ENCODE peak calls at places on chromosomes 6 and 20, in four cellular contexts. One of them, this sample, is unnamed.

GRCh38 chr6:38593419-38593818 is 46.3 kb downstream of the BTBD9 start:
- DNase-seq in nephron progenitor cell: no peak
- DNase-seq in stimulated activated CD4-positive, alpha-beta T cell treated with anti-CD3 and anti-CD28 coated beads, Interleukin-1b, Interleukin-23, amount 100 ng/mL, for 24 hours: no peak
- DNase-seq in NCI-H1092 treated with DMSO at 0.1 percent for 48 hours: no peak
- DNase-seq in this sample: no peak

GRCh38 chr6:80547827-80548226 is 441.4 kb downstream of the BCKDHB start:
- DNase-seq in nephron progenitor cell: no peak
- DNase-seq in stimulated activated CD4-positive, alpha-beta T cell treated with anti-CD3 and anti-CD28 coated beads, Interleukin-1b, Interleukin-23, amount 100 ng/mL, for 24 hours: no peak
- DNase-seq in NCI-H1092 treated with DMSO at 0.1 percent for 48 hours: no peak
- DNase-seq in this sample: no peak

GRCh38 chr6:113774122-113774835 is 82.9 kb upstream of the MARCKS start:
- DNase-seq in nephron progenitor cell: no peak
- DNase-seq in stimulated activated CD4-positive, alpha-beta T cell treated with anti-CD3 and anti-CD28 coated beads, Interleukin-1b, Interleukin-23, amount 100 ng/mL, for 24 hours: no peak
- DNase-seq in NCI-H1092 treated with DMSO at 0.1 percent for 48 hours: no peak
- DNase-seq in this sample: no peak

GRCh38 chr6:15621203-15622044 is 41.4 kb downstream of the DTNBP1 start:
- DNase-seq in nephron progenitor cell: peak
- DNase-seq in stimulated activated CD4-positive, alpha-beta T cell treated with anti-CD3 and anti-CD28 coated beads, Interleukin-1b, Interleukin-23, amount 100 ng/mL, for 24 hours: no peak
- DNase-seq in NCI-H1092 treated with DMSO at 0.1 percent for 48 hours: no peak
- DNase-seq in this sample: peak

GRCh38 chr6:96725276-96725675 is 112.0 kb downstream of the GPR63 start:
- DNase-seq in nephron progenitor cell: no peak
- DNase-seq in stimulated activated CD4-positive, alpha-beta T cell treated with anti-CD3 and anti-CD28 coated beads, Interleukin-1b, Interleukin-23, amount 100 ng/mL, for 24 hours: no peak
- DNase-seq in NCI-H1092 treated with DMSO at 0.1 percent for 48 hours: no peak
- DNase-seq in this sample: no peak

GRCh38 chr6:3337521-3338350 is 79.0 kb downstream of the PSMG4 start:
- DNase-seq in nephron progenitor cell: no peak
- DNase-seq in stimulated activated CD4-positive, alpha-beta T cell treated with anti-CD3 and anti-CD28 coated beads, Interleukin-1b, Interleukin-23, amount 100 ng/mL, for 24 hours: no peak
- DNase-seq in NCI-H1092 treated with DMSO at 0.1 percent for 48 hours: no peak
- DNase-seq in this sample: no peak

GRCh38 chr6:132764370-132764769 is 6.7 kb upstream of the VNN2 start:
- DNase-seq in nephron progenitor cell: peak
- DNase-seq in stimulated activated CD4-positive, alpha-beta T cell treated with anti-CD3 and anti-CD28 coated beads, Interleukin-1b, Interleukin-23, amount 100 ng/mL, for 24 hours: no peak
- DNase-seq in NCI-H1092 treated with DMSO at 0.1 percent for 48 hours: no peak
- DNase-seq in this sample: no peak

GRCh38 chr20:37902504-37903313 is at the start of gene VSTM2L:
- DNase-seq in nephron progenitor cell: peak
- DNase-seq in stimulated activated CD4-positive, alpha-beta T cell treated with anti-CD3 and anti-CD28 coated beads, Interleukin-1b, Interleukin-23, amount 100 ng/mL, for 24 hours: no peak
- DNase-seq in NCI-H1092 treated with DMSO at 0.1 percent for 48 hours: no peak
- DNase-seq in this sample: no peak

GRCh38 chr6:138862491-138862890 is 66.6 kb downstream of the ECT2L start:
- DNase-seq in nephron progenitor cell: no peak
- DNase-seq in stimulated activated CD4-positive, alpha-beta T cell treated with anti-CD3 and anti-CD28 coated beads, Interleukin-1b, Interleukin-23, amount 100 ng/mL, for 24 hours: no peak
- DNase-seq in NCI-H1092 treated with DMSO at 0.1 percent for 48 hours: no peak
- DNase-seq in this sample: no peak

GRCh38 chr6:20038805-20039204 is 173.5 kb downstream of the MBOAT1 start:
- DNase-seq in nephron progenitor cell: no peak
- DNase-seq in stimulated activated CD4-positive, alpha-beta T cell treated with anti-CD3 and anti-CD28 coated beads, Interleukin-1b, Interleukin-23, amount 100 ng/mL, for 24 hours: no peak
- DNase-seq in NCI-H1092 treated with DMSO at 0.1 percent for 48 hours: no peak
- DNase-seq in this sample: no peak

GRCh38 chr6:128327890-128328289 is 192.5 kb downstream of the PTPRK start:
- DNase-seq in nephron progenitor cell: no peak
- DNase-seq in stimulated activated CD4-positive, alpha-beta T cell treated with anti-CD3 and anti-CD28 coated beads, Interleukin-1b, Interleukin-23, amount 100 ng/mL, for 24 hours: no peak
- DNase-seq in NCI-H1092 treated with DMSO at 0.1 percent for 48 hours: no peak
- DNase-seq in this sample: no peak

GRCh38 chr6:87628881-87629280 is 38.9 kb downstream of the ORC3 start:
- DNase-seq in nephron progenitor cell: no peak
- DNase-seq in stimulated activated CD4-positive, alpha-beta T cell treated with anti-CD3 and anti-CD28 coated beads, Interleukin-1b, Interleukin-23, amount 100 ng/mL, for 24 hours: no peak
- DNase-seq in NCI-H1092 treated with DMSO at 0.1 percent for 48 hours: no peak
- DNase-seq in this sample: no peak

GRCh38 chr6:40727272-40727671 is 140.1 kb upstream of the LRFN2 start:
- DNase-seq in nephron progenitor cell: no peak
- DNase-seq in stimulated activated CD4-positive, alpha-beta T cell treated with anti-CD3 and anti-CD28 coated beads, Interleukin-1b, Interleukin-23, amount 100 ng/mL, for 24 hours: no peak
- DNase-seq in NCI-H1092 treated with DMSO at 0.1 percent for 48 hours: no peak
- DNase-seq in this sample: no peak

GRCh38 chr6:149224399-149224798 is 93.1 kb upstream of the TAB2 start:
- DNase-seq in nephron progenitor cell: no peak
- DNase-seq in stimulated activated CD4-positive, alpha-beta T cell treated with anti-CD3 and anti-CD28 coated beads, Interleukin-1b, Interleukin-23, amount 100 ng/mL, for 24 hours: no peak
- DNase-seq in NCI-H1092 treated with DMSO at 0.1 percent for 48 hours: no peak
- DNase-seq in this sample: no peak

GRCh38 chr20:47075263-47075662 is 180.6 kb downstream of the EYA2 start:
- DNase-seq in nephron progenitor cell: no peak
- DNase-seq in stimulated activated CD4-positive, alpha-beta T cell treated with anti-CD3 and anti-CD28 coated beads, Interleukin-1b, Interleukin-23, amount 100 ng/mL, for 24 hours: no peak
- DNase-seq in NCI-H1092 treated with DMSO at 0.1 percent for 48 hours: no peak
- DNase-seq in this sample: no peak

GRCh38 chr20:50982372-50982771 is 23.8 kb downstream of the MOCS3 start:
- DNase-seq in nephron progenitor cell: no peak
- DNase-seq in stimulated activated CD4-positive, alpha-beta T cell treated with anti-CD3 and anti-CD28 coated beads, Interleukin-1b, Interleukin-23, amount 100 ng/mL, for 24 hours: no peak
- DNase-seq in NCI-H1092 treated with DMSO at 0.1 percent for 48 hours: no peak
- DNase-seq in this sample: no peak

GRCh38 chr6:4644962-4645361 is 131.2 kb upstream of the CDYL start:
- DNase-seq in nephron progenitor cell: no peak
- DNase-seq in stimulated activated CD4-positive, alpha-beta T cell treated with anti-CD3 and anti-CD28 coated beads, Interleukin-1b, Interleukin-23, amount 100 ng/mL, for 24 hours: no peak
- DNase-seq in NCI-H1092 treated with DMSO at 0.1 percent for 48 hours: no peak
- DNase-seq in this sample: no peak

GRCh38 chr6:156657311-156657710 is 119.9 kb upstream of the ARID1B start:
- DNase-seq in nephron progenitor cell: no peak
- DNase-seq in stimulated activated CD4-positive, alpha-beta T cell treated with anti-CD3 and anti-CD28 coated beads, Interleukin-1b, Interleukin-23, amount 100 ng/mL, for 24 hours: no peak
- DNase-seq in NCI-H1092 treated with DMSO at 0.1 percent for 48 hours: no peak
- DNase-seq in this sample: no peak

GRCh38 chr6:93337772-93338394 is 81.5 kb downstream of the EPHA7 start:
- DNase-seq in nephron progenitor cell: no peak
- DNase-seq in stimulated activated CD4-positive, alpha-beta T cell treated with anti-CD3 and anti-CD28 coated beads, Interleukin-1b, Interleukin-23, amount 100 ng/mL, for 24 hours: no peak
- DNase-seq in NCI-H1092 treated with DMSO at 0.1 percent for 48 hours: no peak
- DNase-seq in this sample: no peak

GRCh38 chr6:21158873-21159272 is 434.7 kb upstream of the SOX4 start:
- DNase-seq in nephron progenitor cell: no peak
- DNase-seq in stimulated activated CD4-positive, alpha-beta T cell treated with anti-CD3 and anti-CD28 coated beads, Interleukin-1b, Interleukin-23, amount 100 ng/mL, for 24 hours: no peak
- DNase-seq in NCI-H1092 treated with DMSO at 0.1 percent for 48 hours: no peak
- DNase-seq in this sample: no peak

GRCh38 chr6:3336066-3336786 is 77.5 kb downstream of the PSMG4 start:
- DNase-seq in nephron progenitor cell: no peak
- DNase-seq in stimulated activated CD4-positive, alpha-beta T cell treated with anti-CD3 and anti-CD28 coated beads, Interleukin-1b, Interleukin-23, amount 100 ng/mL, for 24 hours: no peak
- DNase-seq in NCI-H1092 treated with DMSO at 0.1 percent for 48 hours: no peak
- DNase-seq in this sample: no peak

GRCh38 chr6:105364243-105364642 is 38.6 kb downstream of the PREP start:
- DNase-seq in nephron progenitor cell: no peak
- DNase-seq in stimulated activated CD4-positive, alpha-beta T cell treated with anti-CD3 and anti-CD28 coated beads, Interleukin-1b, Interleukin-23, amount 100 ng/mL, for 24 hours: no peak
- DNase-seq in NCI-H1092 treated with DMSO at 0.1 percent for 48 hours: no peak
- DNase-seq in this sample: no peak

GRCh38 chr6:160355001-160355400 is 6.8 kb downstream of the SLC22A3 start:
- DNase-seq in nephron progenitor cell: no peak
- DNase-seq in stimulated activated CD4-positive, alpha-beta T cell treated with anti-CD3 and anti-CD28 coated beads, Interleukin-1b, Interleukin-23, amount 100 ng/mL, for 24 hours: no peak
- DNase-seq in NCI-H1092 treated with DMSO at 0.1 percent for 48 hours: no peak
- DNase-seq in this sample: no peak

GRCh38 chr6:11204987-11205386 is 27.5 kb downstream of the NEDD9 start:
- DNase-seq in nephron progenitor cell: no peak
- DNase-seq in stimulated activated CD4-positive, alpha-beta T cell treated with anti-CD3 and anti-CD28 coated beads, Interleukin-1b, Interleukin-23, amount 100 ng/mL, for 24 hours: no peak
- DNase-seq in NCI-H1092 treated with DMSO at 0.1 percent for 48 hours: no peak
- DNase-seq in this sample: no peak

GRCh38 chr6:42761287-42762067 is 15.6 kb upstream of the TBCC start:
- DNase-seq in nephron progenitor cell: no peak
- DNase-seq in stimulated activated CD4-positive, alpha-beta T cell treated with anti-CD3 and anti-CD28 coated beads, Interleukin-1b, Interleukin-23, amount 100 ng/mL, for 24 hours: no peak
- DNase-seq in NCI-H1092 treated with DMSO at 0.1 percent for 48 hours: no peak
- DNase-seq in this sample: no peak

GRCh38 chr20:64173116-64173515 is 8.9 kb downstream of the MYT1 start:
- DNase-seq in nephron progenitor cell: no peak
- DNase-seq in stimulated activated CD4-positive, alpha-beta T cell treated with anti-CD3 and anti-CD28 coated beads, Interleukin-1b, Interleukin-23, amount 100 ng/mL, for 24 hours: no peak
- DNase-seq in NCI-H1092 treated with DMSO at 0.1 percent for 48 hours: no peak
- DNase-seq in this sample: no peak

GRCh38 chr20:13753436-13754036 is 31.2 kb downstream of the ESF1 start:
- DNase-seq in nephron progenitor cell: no peak
- DNase-seq in stimulated activated CD4-positive, alpha-beta T cell treated with anti-CD3 and anti-CD28 coated beads, Interleukin-1b, Interleukin-23, amount 100 ng/mL, for 24 hours: no peak
- DNase-seq in NCI-H1092 treated with DMSO at 0.1 percent for 48 hours: no peak
- DNase-seq in this sample: no peak

GRCh38 chr6:4055420-4056041 is 23.4 kb downstream of the FAM217A start:
- DNase-seq in nephron progenitor cell: no peak
- DNase-seq in stimulated activated CD4-positive, alpha-beta T cell treated with anti-CD3 and anti-CD28 coated beads, Interleukin-1b, Interleukin-23, amount 100 ng/mL, for 24 hours: no peak
- DNase-seq in NCI-H1092 treated with DMSO at 0.1 percent for 48 hours: no peak
- DNase-seq in this sample: peak

GRCh38 chr20:10433014-10433622 is 904 bp downstream of the MKKS start:
- DNase-seq in nephron progenitor cell: no peak
- DNase-seq in stimulated activated CD4-positive, alpha-beta T cell treated with anti-CD3 and anti-CD28 coated beads, Interleukin-1b, Interleukin-23, amount 100 ng/mL, for 24 hours: no peak
- DNase-seq in NCI-H1092 treated with DMSO at 0.1 percent for 48 hours: no peak
- DNase-seq in this sample: no peak

GRCh38 chr6:22227824-22228610 is 68.8 kb downstream of the PRL start:
- DNase-seq in nephron progenitor cell: no peak
- DNase-seq in stimulated activated CD4-positive, alpha-beta T cell treated with anti-CD3 and anti-CD28 coated beads, Interleukin-1b, Interleukin-23, amount 100 ng/mL, for 24 hours: no peak
- DNase-seq in NCI-H1092 treated with DMSO at 0.1 percent for 48 hours: no peak
- DNase-seq in this sample: no peak

GRCh38 chr6:116316772-116317467 is 37.2 kb upstream of the TSPYL1 start:
- DNase-seq in nephron progenitor cell: no peak
- DNase-seq in stimulated activated CD4-positive, alpha-beta T cell treated with anti-CD3 and anti-CD28 coated beads, Interleukin-1b, Interleukin-23, amount 100 ng/mL, for 24 hours: no peak
- DNase-seq in NCI-H1092 treated with DMSO at 0.1 percent for 48 hours: no peak
- DNase-seq in this sample: no peak

GRCh38 chr20:32649697-32650471 is 23.9 kb downstream of the C20orf203 start:
- DNase-seq in nephron progenitor cell: no peak
- DNase-seq in stimulated activated CD4-positive, alpha-beta T cell treated with anti-CD3 and anti-CD28 coated beads, Interleukin-1b, Interleukin-23, amount 100 ng/mL, for 24 hours: no peak
- DNase-seq in NCI-H1092 treated with DMSO at 0.1 percent for 48 hours: no peak
- DNase-seq in this sample: no peak

GRCh38 chr6:5767471-5767870 is 239.3 kb downstream of the NRN1 start:
- DNase-seq in nephron progenitor cell: no peak
- DNase-seq in stimulated activated CD4-positive, alpha-beta T cell treated with anti-CD3 and anti-CD28 coated beads, Interleukin-1b, Interleukin-23, amount 100 ng/mL, for 24 hours: no peak
- DNase-seq in NCI-H1092 treated with DMSO at 0.1 percent for 48 hours: no peak
- DNase-seq in this sample: no peak

GRCh38 chr6:158020272-158020711 is 38.6 kb downstream of the SYNJ2 start:
- DNase-seq in nephron progenitor cell: no peak
- DNase-seq in stimulated activated CD4-positive, alpha-beta T cell treated with anti-CD3 and anti-CD28 coated beads, Interleukin-1b, Interleukin-23, amount 100 ng/mL, for 24 hours: no peak
- DNase-seq in NCI-H1092 treated with DMSO at 0.1 percent for 48 hours: no peak
- DNase-seq in this sample: no peak

GRCh38 chr6:29676981-29677601 is 3.9 kb downstream of the ZFP57 start:
- DNase-seq in nephron progenitor cell: no peak
- DNase-seq in stimulated activated CD4-positive, alpha-beta T cell treated with anti-CD3 and anti-CD28 coated beads, Interleukin-1b, Interleukin-23, amount 100 ng/mL, for 24 hours: no peak
- DNase-seq in NCI-H1092 treated with DMSO at 0.1 percent for 48 hours: peak
- DNase-seq in this sample: peak

GRCh38 chr20:62580052-62580451 is 62.3 kb upstream of the SLCO4A1 start:
- DNase-seq in nephron progenitor cell: no peak
- DNase-seq in stimulated activated CD4-positive, alpha-beta T cell treated with anti-CD3 and anti-CD28 coated beads, Interleukin-1b, Interleukin-23, amount 100 ng/mL, for 24 hours: no peak
- DNase-seq in NCI-H1092 treated with DMSO at 0.1 percent for 48 hours: no peak
- DNase-seq in this sample: no peak

GRCh38 chr20:47578543-47578942 is 76.9 kb downstream of the NCOA3 start:
- DNase-seq in nephron progenitor cell: no peak
- DNase-seq in stimulated activated CD4-positive, alpha-beta T cell treated with anti-CD3 and anti-CD28 coated beads, Interleukin-1b, Interleukin-23, amount 100 ng/mL, for 24 hours: no peak
- DNase-seq in NCI-H1092 treated with DMSO at 0.1 percent for 48 hours: no peak
- DNase-seq in this sample: no peak